ENCODE peak calls at places on chromosomes 1 and 21, in six cellular contexts. M, X, F, E, A and J are unnamed samples.

GRCh38 chr21:15592271-15592860 is 137.4 kb upstream of the USP25 start:
- DNase-seq in F (peak), X (no peak), A (peak), E (peak), M (no peak), J (peak)

GRCh38 chr1:19476440-19477190 is 8.7 kb downstream of the CAPZB start:
- DNase-seq in A (no peak), X (no peak), F (no peak), M (no peak), E (peak), J (peak)

GRCh38 chr1:19347538-19348177 is 35.5 kb downstream of the SLC66A1 start:
- DNase-seq in M (no peak), F (no peak), E (no peak), A (no peak), X (no peak), J (no peak)

GRCh38 chr1:170356585-170356984 is 175.4 kb upstream of the GORAB start:
- DNase-seq in X (no peak), E (no peak), F (no peak), A (no peak), M (no peak), J (no peak)

GRCh38 chr21:45489480-45489982 is 52.7 kb downstream of the SLC19A1 start:
- DNase-seq in A (no peak), X (no peak), E (no peak), F (no peak), M (no peak), J (no peak)

GRCh38 chr1:85344256-85344694 is 67.8 kb upstream of the BCL10 start:
- DNase-seq in A (peak), F (peak), M (no peak), E (peak), X (no peak), J (peak)

GRCh38 chr1:7594002-7594713 is 176.9 kb upstream of the VAMP3 start:
- DNase-seq in X (no peak), F (no peak), E (no peak), M (no peak), A (no peak), J (no peak)

GRCh38 chr1:226123212-226123560 is 60.7 kb downstream of the H3-3A start:
- DNase-seq in E (no peak), F (no peak), X (no peak), A (no peak), M (no peak), J (no peak)

GRCh38 chr1:8202182-8202905 is 115.6 kb upstream of the SLC45A1 start:
- DNase-seq in F (peak), A (peak), M (peak), X (peak), E (peak), J (peak)

GRCh38 chr21:46050651-46051378 is 47.1 kb upstream of the COL6A2 start:
- DNase-seq in E (no peak), A (no peak), F (no peak), M (no peak), X (no peak), J (no peak)

GRCh38 chr1:117366281-117366981 is 818 bp upstream of the MAN1A2 start:
- DNase-seq in X (peak), M (peak), A (peak), E (peak), F (peak), J (peak)

GRCh38 chr1:156420209-156421061 is 51.4 kb downstream of the RHBG start:
- DNase-seq in X (no peak), E (no peak), M (no peak), A (peak), F (no peak), J (no peak)

GRCh38 chr1:33563702-33564101 is 91.3 kb downstream of the ZSCAN20 start:
- DNase-seq in M (no peak), E (no peak), A (no peak), X (no peak), F (no peak), J (no peak)

GRCh38 chr1:150813028-150813707 is 5.1 kb upstream of the CTSK start:
- DNase-seq in M (peak), F (peak), A (peak), X (no peak), E (peak), J (peak)

GRCh38 chr1:161988413-161988812 is 35.3 kb downstream of the OLFML2B start:
- DNase-seq in X (no peak), E (no peak), F (no peak), A (no peak), M (no peak), J (no peak)

GRCh38 chr1:15950302-15950701 is 25.6 kb downstream of the ZBTB17 start:
- DNase-seq in F (no peak), E (no peak), X (no peak), A (no peak), M (no peak), J (no peak)

GRCh38 chr1:180521474-180522203 is 19.3 kb upstream of the ACBD6 start:
- DNase-seq in E (no peak), X (no peak), F (peak), A (peak), M (no peak), J (peak)

GRCh38 chr1:27968692-27969091 is 8.9 kb downstream of the XKR8 start:
- DNase-seq in E (peak), A (peak), F (peak), X (no peak), M (no peak), J (peak)

GRCh38 chr1:17878837-17879236 is 123.7 kb downstream of the ACTL8 start:
- DNase-seq in X (no peak), M (no peak), F (no peak), E (peak), A (peak), J (peak)

DNA sequence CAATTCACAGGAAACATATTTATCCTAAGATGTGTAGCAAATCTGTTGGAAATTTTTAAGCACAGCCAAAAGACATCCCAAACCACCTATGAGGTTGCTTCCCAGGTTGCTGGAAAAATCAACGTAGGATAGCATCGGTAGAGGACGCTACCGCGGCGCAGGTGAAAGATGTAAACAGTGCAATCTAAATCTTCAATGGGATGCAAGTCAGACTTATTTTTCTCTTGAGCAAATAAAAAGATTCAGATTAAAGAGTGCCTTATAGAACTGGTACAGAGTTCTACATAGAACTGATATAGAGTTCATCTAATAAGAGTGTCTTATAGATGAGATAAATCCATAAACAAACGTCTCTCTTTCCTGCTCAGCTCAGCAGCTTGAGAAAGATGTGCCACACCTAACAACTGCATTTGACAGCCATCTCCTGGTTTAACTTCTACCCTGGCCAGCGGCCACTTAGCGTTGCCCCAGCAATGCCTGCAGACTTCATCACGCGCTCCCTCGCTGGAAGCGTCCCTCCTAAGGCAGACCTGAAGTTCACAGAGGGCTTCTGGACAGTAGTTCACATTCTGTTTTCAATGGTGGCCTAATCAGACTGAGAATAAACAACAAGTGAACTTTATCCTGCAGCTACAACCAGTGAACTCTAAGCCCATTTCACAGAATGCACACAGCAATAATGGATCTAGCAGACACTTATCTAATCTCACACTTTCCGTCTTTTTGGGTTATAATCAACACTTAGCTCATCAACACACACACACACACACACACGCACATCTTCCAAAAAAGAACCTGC is 164.5 kb downstream of the TOMM20 start:
- DNase-seq in X (no peak), F (no peak), A (no peak), E (peak), M (peak), J (peak)
- TF ChIP-seq CTCF in X (no peak), F (no peak), A (no peak), E (no peak), M (no peak), J (no peak)

DNA sequence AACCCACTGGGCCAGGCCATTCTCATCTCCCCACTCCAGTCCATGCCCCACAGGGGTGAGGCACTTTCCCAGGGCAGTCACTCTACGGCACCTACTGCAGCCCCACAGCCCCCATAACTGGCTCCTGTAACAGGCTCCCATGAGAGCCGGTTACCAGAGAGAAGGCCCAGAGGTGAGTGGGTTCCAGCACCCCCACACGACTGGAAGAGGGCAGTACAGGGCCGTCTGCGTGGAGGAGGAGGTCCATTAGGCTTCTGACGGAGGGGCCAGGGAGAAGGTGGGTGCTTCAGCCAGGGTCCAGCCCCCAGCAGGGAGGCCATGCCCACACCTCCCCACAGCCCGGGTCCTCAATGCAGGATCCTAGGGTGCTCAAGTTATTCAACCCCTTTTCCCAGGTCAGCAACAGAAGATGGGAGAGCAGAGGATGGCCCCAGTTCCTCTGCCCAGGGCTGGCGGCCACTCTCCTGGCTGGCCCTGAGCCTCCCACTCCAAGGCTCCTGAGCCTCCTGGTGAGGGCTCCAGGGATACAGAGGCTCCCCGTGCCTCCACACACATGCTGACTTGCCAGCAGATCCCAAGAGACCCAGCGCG is 1.6 kb downstream of the ACAP3 start:
- DNase-seq in F (no peak), A (peak), X (no peak), E (no peak), M (no peak), J (no peak)
- TF ChIP-seq CTCF in F (peak), A (peak), X (no peak), E (peak), M (peak), J (peak)

DNA sequence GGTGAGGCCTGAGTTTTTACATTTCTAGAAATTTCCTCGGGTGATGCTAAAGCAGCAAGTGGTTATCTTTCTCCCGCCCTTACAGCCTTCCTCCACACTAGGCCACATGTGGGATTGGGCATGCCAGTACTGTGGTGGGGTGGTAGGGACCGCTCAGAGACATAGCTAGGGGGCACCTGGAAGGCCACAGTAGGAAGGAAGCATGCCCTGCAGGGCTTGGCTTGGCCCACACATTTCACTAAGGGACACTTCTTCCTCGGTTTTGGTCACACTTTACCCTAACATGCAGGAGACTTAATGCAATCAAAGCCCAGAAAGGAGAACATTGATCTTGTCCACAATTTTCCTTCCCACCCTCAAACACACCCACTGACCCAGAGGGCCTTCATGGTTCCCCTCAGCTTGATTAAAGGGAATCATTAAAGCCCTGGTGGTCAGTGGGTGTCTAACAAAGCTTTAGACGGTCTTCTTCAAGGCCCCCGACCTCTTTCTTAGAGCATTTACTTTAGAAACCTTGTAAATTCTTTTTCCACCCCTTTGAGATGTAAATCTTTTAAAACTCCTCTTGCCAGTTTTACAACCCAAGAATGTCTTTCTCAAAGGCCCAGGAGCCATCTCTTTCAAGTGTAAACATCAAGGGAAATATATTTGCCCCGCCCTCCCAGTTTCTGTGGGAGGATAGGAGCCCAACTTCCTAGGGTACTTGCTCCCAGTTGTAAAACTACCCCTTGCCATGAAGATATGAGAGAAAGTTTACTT is 246.4 kb upstream of the PTBP2 start:
- DNase-seq in M (no peak), X (no peak), A (no peak), E (no peak), F (no peak), J (no peak)
- TF ChIP-seq CTCF in M (no peak), X (no peak), A (no peak), E (no peak), F (no peak), J (no peak)

GRCh38 chr1:145846191-145846590 is 761 bp downstream of the NUDT17 start:
- DNase-seq in M (no peak), E (peak), F (peak), X (no peak), A (peak), J (peak)

GRCh38 chr1:145845514-145846161 is at the start of gene NUDT17:
- DNase-seq in X (peak), M (peak), E (peak), F (peak), A (peak), J (peak)

GRCh38 chr1:145845144-145845513 is 301 bp upstream of the NUDT17 start:
- DNase-seq in F (peak), A (no peak), X (no peak), M (no peak), E (no peak), J (no peak)

GRCh38 chr1:145847827-145848226 is 2.4 kb downstream of the NUDT17 start:
- DNase-seq in M (no peak), E (no peak), F (no peak), A (no peak), X (no peak), J (no peak)

DNA sequence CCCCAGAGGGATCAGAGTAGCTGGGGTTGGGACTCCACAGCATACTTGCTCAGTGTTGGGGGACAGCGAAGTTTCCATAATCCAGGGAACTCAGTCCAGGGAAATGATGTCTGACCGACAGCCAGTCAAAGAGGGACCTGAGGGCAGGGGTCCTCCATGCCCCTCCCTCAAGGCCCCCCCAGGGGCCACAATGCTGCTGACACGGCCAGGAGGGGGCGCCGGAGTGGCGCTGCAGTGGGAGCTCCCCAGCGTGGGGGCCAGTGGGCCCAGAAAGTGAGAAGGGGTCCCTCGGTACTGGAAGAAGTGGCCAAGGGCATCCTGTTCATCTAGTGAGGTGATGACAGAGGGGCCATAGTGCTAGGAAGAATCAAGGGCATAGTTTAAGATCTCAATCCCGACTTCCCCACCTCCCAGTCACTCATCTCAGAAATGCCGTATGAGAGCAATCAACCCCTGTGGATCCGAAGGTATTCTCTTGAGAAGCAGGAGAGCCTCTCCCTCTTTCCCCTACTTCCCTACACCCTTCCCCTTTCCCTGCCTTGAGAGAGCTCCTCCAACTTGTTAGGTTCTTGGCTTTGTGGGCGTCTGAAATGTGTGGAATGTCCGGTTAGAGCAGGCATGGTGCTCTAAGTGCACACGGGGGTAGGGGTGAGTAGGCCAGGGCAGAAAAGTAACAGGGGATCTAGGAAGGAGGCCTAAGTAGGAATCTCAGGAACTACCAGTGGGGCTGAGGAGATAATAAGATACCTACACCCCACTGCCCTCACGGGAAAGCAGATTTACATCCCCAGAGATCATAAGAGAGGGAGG is 4.1 kb downstream of the NUDT17 start:
- DNase-seq in F (peak), X (no peak), M (no peak), E (peak), A (peak), J (peak)
- TF ChIP-seq CTCF in F (peak), X (no peak), M (peak), E (peak), A (peak), J (peak)

GRCh38 chr1:200428482-200429205 is 18.8 kb upstream of the ZNF281 start:
- DNase-seq in F (no peak), A (peak), E (peak), M (no peak), X (no peak), J (peak)

GRCh38 chr1:200426196-200426595 is 16.4 kb upstream of the ZNF281 start:
- DNase-seq in A (no peak), F (no peak), M (no peak), X (no peak), E (no peak), J (no peak)

GRCh38 chr1:200429221-200429751 is 19.4 kb upstream of the ZNF281 start:
- DNase-seq in A (peak), E (peak), F (no peak), M (no peak), X (no peak), J (peak)

GRCh38 chr1:200423235-200423634 is 13.4 kb upstream of the ZNF281 start:
- DNase-seq in M (no peak), E (no peak), F (no peak), X (no peak), A (no peak), J (no peak)

DNA sequence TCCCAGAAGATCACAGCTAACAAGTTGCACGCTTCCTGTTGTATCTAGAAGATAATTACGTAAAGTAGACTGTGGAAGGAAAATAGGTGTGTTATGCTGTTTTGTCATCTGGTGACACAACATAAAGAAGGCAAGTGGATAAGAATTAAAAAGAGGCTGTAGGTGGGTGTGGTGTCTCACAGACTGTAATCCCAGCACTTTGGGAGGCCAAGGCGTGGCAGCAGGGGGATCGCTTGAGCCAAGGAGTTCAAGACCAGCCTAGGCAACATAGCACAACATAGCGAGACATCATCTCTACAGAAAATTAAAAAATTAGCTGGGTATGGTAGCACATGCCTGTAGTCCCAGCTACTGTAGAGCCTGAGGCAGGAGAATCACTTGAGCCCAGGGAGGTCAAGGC is 17.9 kb upstream of the ZNF281 start:
- DNase-seq in E (no peak), A (no peak), X (no peak), M (no peak), F (peak), J (no peak)
- TF ChIP-seq CTCF in E (no peak), A (no peak), X (no peak), M (no peak), F (no peak), J (no peak)

DNA sequence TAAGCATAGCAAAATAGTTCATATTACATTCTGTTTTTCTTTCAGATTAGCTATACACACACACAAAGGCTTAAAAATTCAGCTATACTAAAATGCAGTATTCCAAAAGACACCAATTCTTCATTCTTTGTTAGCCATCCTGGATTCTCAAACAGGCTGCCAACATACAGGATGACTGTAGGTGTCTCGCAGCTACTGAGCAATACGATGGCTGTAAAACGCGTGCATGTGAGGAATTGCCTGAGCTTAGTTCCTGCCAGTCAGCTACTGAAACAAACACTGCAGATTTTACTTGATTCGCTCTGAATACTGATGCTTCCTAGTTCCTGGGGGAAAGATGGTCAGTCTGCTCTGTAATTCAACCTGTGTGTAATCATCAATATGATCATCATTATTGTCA is 24.7 kb upstream of the HMGN1 start:
- DNase-seq in E (peak), A (peak), X (no peak), M (no peak), F (peak), J (peak)
- TF ChIP-seq CTCF in E (peak), A (peak), X (peak), M (peak), F (peak), J (peak)